ENCODE peak calls at places on chromosomes 13 and 19, in four cellular contexts. D is mesenchymal stem cell, S is neuronal stem cell, H is H1. P is an unnamed sample.

GRCh38 chr13:113499936-113500335 is 9.4 kb upstream of the DCUN1D2 start:
- DNase-seq in S (no peak), D (peak), H (no peak), P (no peak)

GRCh38 chr13:36870050-36870692 is 49.9 kb downstream of the SMAD9 start:
- DNase-seq in S (no peak), D (no peak), H (no peak), P (no peak)

GRCh38 chr13:30845297-30846214 is 60.5 kb upstream of the MEDAG start:
- DNase-seq in D (peak), S (no peak), H (no peak), P (no peak)

GRCh38 chr13:84366484-84366883 is 484.2 kb upstream of the SLITRK1 start:
- DNase-seq in S (no peak), H (no peak), D (no peak), P (no peak)

GRCh38 chr19:10651821-10652220 is 2.3 kb upstream of the ILF3 start:
- DNase-seq in H (no peak), S (no peak), D (no peak), P (no peak)

GRCh38 chr13:27744861-27745260 is 47.4 kb upstream of the GSX1 start:
- DNase-seq in H (no peak), S (peak), D (no peak), P (no peak)

GRCh38 chr19:32642771-32643170 is 32.2 kb downstream of the ANKRD27 start:
- DNase-seq in D (no peak), S (no peak), H (no peak), P (no peak)

GRCh38 chr13:102702965-102703720 is 8.3 kb upstream of the METTL21C start:
- DNase-seq in H (no peak), S (no peak), D (no peak), P (peak)

GRCh38 chr19:42422576-42423461 is 4.4 kb downstream of the LIPE start:
- DNase-seq in D (no peak), H (no peak), S (no peak), P (no peak)

GRCh38 chr13:48636550-48636949 is 17.2 kb upstream of the CYSLTR2 start:
- DNase-seq in D (peak), H (no peak), S (no peak), P (no peak)

GRCh38 chr19:44925114-44925891 is 10.9 kb downstream of the APOC1 start:
- DNase-seq in D (peak), H (no peak), S (no peak), P (no peak)

GRCh38 chr19:23774156-23774971 is 15.7 kb upstream of the ZNF681 start:
- DNase-seq in S (no peak), D (peak), H (no peak), P (peak)

GRCh38 chr19:1026189-1027019 is at the start of gene CNN2:
- DNase-seq in D (peak), S (peak), H (no peak), P (peak)

GRCh38 chr19:1858412-1859081 is 4.8 kb downstream of the KLF16 start:
- DNase-seq in S (no peak), H (no peak), D (no peak), P (no peak)

GRCh38 chr13:21691928-21692327 is 21.1 kb downstream of the FGF9 start:
- DNase-seq in H (no peak), D (no peak), S (no peak), P (no peak)

DNA sequence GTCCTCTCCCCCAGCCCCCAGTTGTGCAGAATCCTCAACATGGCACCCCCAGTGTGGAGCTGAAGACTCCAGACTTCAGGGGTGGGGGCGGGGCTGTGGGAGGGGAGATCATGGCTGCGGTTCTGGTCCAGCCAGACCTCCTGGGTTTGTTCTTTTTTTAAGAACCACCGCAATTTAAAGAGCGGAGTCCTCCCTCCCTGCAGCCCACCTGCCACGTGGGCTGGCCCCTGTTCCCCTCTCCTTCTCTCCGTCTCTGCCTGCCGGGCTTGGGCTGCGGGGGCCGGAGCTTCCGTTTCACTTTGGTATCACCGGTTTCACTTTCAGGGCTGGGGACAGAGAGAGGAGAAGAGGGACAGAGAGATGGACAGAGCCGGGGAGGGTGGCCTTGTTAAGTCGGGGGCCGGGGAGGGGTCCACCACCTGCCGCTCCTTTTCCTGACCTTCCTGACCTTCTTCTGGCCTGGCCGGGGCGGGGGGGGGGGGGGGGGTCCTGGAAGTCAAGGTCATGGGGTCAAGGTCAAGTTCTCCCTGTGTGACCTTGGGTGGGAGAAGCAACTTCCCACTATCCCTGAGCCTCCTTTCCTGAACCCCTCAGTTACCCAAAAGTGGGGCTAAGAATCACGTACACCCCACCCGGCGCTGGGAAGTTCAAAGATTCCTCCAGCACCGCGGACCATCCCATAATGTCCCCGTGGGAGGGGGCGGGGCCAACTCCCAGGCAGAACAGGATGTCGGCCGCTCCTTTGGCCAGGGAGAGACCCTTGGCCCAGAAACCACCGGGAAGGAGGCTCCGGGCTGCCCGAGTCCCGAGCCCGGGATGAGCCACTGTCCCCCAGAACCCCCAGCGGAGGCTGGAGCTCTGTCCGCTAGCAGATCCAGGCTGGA is 11.3 kb upstream of the ZBTB7A start:
- DNase-seq in H (no peak), S (no peak), D (peak), P (no peak)
- H2BK12ac ChIP-seq in H (peak), S (no peak), D (no peak), P (peak)

DNA sequence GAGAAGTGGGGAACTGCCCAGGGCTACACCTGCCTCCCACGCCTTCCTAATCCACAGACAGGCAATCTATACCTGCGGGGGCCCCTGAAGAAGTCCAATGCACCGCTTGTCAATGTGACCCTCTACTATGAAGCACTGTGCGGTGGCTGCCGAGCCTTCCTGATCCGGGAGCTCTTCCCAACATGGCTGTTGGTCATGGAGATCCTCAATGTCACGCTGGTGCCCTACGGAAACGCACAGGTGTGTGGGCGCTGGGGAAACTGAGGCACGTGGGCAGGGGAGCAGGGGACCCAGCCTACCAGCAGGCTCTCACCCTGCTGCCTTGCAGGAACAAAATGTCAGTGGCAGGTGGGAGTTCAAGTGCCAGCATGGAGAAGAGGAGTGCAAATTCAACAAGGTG is 1.4 kb downstream of the IFI30 start:
- DNase-seq in S (no peak), D (no peak), H (no peak), P (no peak)
- H3K4me3 ChIP-seq in S (no peak), D (no peak), H (no peak), P (no peak)

GRCh38 chr19:58558066-58558622 is at the start of gene UBE2M:
- DNase-seq in H (no peak), D (peak), S (no peak), P (peak)
- H2BK12ac ChIP-seq in H (peak), D (no peak), S (no peak), P (no peak)

GRCh38 chr19:14004619-14005380 is 1.3 kb downstream of the RFX1 start:
- DNase-seq in S (no peak), H (no peak), D (no peak), P (peak)
- H3K4me3 ChIP-seq in S (peak), H (peak), D (no peak), P (no peak)

GRCh38 chr19:39405930-39406655 is 554 bp upstream of the ZFP36 start:
- DNase-seq in D (peak), S (no peak), H (no peak), P (no peak)
- H2BK12ac ChIP-seq in D (peak), S (no peak), H (peak), P (peak)